ENCODE peak calls at places on chromosomes 4 and X, in seven cellular contexts. A, T, M, L, V, X and J are unnamed samples.

GRCh38 chrX:110557864-110558263 is 199.2 kb downstream of the RTL9 start:
- DNase-seq in A (no peak), T (no peak), M (no peak), L (no peak), V (no peak), X (no peak), J (no peak)

GRCh38 chr4:156146581-156146980 is 192.9 kb upstream of the CTSO start:
- DNase-seq in A (no peak), T (no peak), M (no peak), L (no peak), V (no peak), X (no peak), J (no peak)

GRCh38 chr4:184805462-184806245 is 20.1 kb downstream of the ACSL1 start:
- DNase-seq in A (peak; percentile 88), T (no peak), M (no peak), L (no peak), V (peak; percentile 76), X (peak; percentile 61), J (peak; percentile 44)

GRCh38 chr4:122243785-122244184 is 91.7 kb downstream of the BLTP1 start:
- DNase-seq in A (no peak), T (no peak), M (no peak), L (no peak), V (no peak), X (no peak), J (no peak)

GRCh38 chrX:123743312-123743711 is 10.5 kb upstream of the THOC2 start:
- DNase-seq in A (no peak), T (no peak), M (no peak), L (no peak), V (no peak), X (no peak), J (no peak)

GRCh38 chr4:186789671-186790070 is 66.0 kb upstream of the FAT1 start:
- DNase-seq in A (no peak), T (peak; percentile 29), M (no peak), L (no peak), V (no peak), X (no peak), J (no peak)

GRCh38 chr4:185143596-185143969 is 517 bp downstream of the SLC25A4 start:
- DNase-seq in A (peak; percentile 80), T (peak; percentile 11), M (peak; percentile 26), L (peak; percentile 33), V (no peak), X (peak; percentile 44), J (no peak)

GRCh38 chr4:168612435-168613139 is 115.7 kb downstream of the PALLD start:
- DNase-seq in A (no peak), T (peak; percentile 54), M (no peak), L (peak; percentile 6), V (no peak), X (peak; percentile 79), J (no peak)

GRCh38 chr4:151359576-151359975 is 34.2 kb upstream of the SH3D19 start:
- DNase-seq in A (no peak), T (no peak), M (no peak), L (no peak), V (no peak), X (peak; percentile 7), J (no peak)

GRCh38 chr4:154582723-154583122 is 7.8 kb downstream of the FGA start:
- DNase-seq in A (no peak), T (no peak), M (no peak), L (no peak), V (no peak), X (no peak), J (no peak)

GRCh38 chr4:20254517-20255250 is 3.0 kb downstream of the SLIT2 start:
- DNase-seq in A (peak; percentile 27), T (peak; percentile 44), M (no peak), L (no peak), V (peak; percentile 45), X (no peak), J (peak; percentile 46)

GRCh38 chr4:110163327-110164070 is 34.9 kb downstream of the ELOVL6 start:
- DNase-seq in A (no peak), T (peak; percentile 80), M (no peak), L (no peak), V (no peak), X (peak; percentile 33), J (no peak)

GRCh38 chr4:76640252-76640925 is 205.4 kb downstream of the SHROOM3 start:
- DNase-seq in A (no peak), T (no peak), M (no peak), L (no peak), V (no peak), X (peak; percentile 73), J (no peak)

GRCh38 chr4:99722662-99723061 is 65.0 kb upstream of the C4orf54 start:
- DNase-seq in A (no peak), T (no peak), M (no peak), L (no peak), V (no peak), X (no peak), J (no peak)

GRCh38 chrX:41026326-41027136 is 58.7 kb upstream of the USP9X start:
- DNase-seq in A (no peak), T (no peak), M (no peak), L (no peak), V (no peak), X (no peak), J (no peak)

GRCh38 chr4:95142877-95143412 is 385.2 kb downstream of the BMPR1B start:
- DNase-seq in A (no peak), T (no peak), M (no peak), L (no peak), V (no peak), X (no peak), J (no peak)
- TF ChIP-seq CTCF in A (no peak), T (no peak), M (no peak), L (no peak), V (no peak), X (no peak), J (no peak)

DNA sequence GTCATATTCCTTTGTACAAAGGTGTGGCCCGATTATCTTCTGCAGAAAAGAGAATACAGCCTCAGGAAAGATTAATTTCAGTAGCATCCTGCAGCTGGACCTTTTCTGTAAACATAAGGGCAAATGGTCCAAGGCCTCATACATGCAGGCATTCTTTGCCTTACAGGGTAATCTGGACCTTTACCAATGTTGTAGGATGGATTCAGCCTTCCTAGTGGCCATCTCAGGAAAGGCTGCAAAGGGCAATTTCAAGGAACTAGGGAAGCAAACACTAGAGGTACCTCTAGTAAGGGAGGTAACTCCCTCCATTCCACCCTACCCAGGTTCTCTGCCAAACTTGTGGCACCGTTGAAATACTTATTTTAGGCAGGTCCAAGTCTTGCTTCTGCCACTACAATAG is 43.0 kb downstream of the UGT2B28 start:
- DNase-seq in A (no peak), T (no peak), M (no peak), L (no peak), V (no peak), X (no peak), J (no peak)
- TF ChIP-seq CTCF in A (no peak), T (no peak), M (no peak), L (no peak), V (no peak), X (no peak), J (no peak)

DNA sequence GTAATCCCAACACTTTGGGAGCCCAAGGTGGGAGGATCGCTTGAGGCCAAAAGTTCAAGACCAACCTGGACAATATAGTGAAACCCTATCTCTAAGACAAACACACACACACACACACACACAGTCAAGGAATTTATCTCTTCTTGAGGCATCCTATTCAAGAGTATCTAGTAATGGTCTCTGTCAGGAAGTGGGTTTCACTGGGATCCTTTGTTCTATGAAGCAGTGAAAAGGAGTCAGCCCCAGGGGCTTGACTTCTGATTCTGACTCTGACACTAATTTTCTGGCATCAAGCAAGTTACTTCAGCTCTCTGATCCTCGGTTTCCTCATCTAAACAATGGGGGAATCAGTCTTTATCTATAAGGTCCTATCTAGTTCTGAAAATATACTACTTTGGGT is 34.8 kb downstream of the UTP14A start:
- DNase-seq in A (no peak), T (no peak), M (no peak), L (no peak), V (no peak), X (no peak), J (no peak)
- TF ChIP-seq CTCF in A (no peak), T (no peak), M (no peak), L (no peak), V (no peak), X (no peak), J (no peak)

GRCh38 chrX:114075073-114075673 is 508.7 kb upstream of the HTR2C start:
- DNase-seq in A (no peak), T (no peak), M (no peak), L (no peak), V (no peak), X (no peak), J (no peak)
- TF ChIP-seq CTCF in A (peak; percentile 29), T (peak; percentile 33), M (no peak), L (no peak), V (no peak), X (peak; percentile 29), J (no peak)

GRCh38 chr4:26475716-26476115 is 14.6 kb downstream of the CCKAR start:
- DNase-seq in A (no peak), T (no peak), M (no peak), L (no peak), V (no peak), X (no peak), J (no peak)

GRCh38 chr4:26476545-26476944 is 13.7 kb downstream of the CCKAR start:
- DNase-seq in A (no peak), T (no peak), M (no peak), L (no peak), V (no peak), X (no peak), J (no peak)

GRCh38 chr4:26474551-26474950 is 15.7 kb downstream of the CCKAR start:
- DNase-seq in A (no peak), T (no peak), M (no peak), L (no peak), V (no peak), X (no peak), J (no peak)

GRCh38 chr4:26473893-26474292 is 16.4 kb downstream of the CCKAR start:
- DNase-seq in A (no peak), T (no peak), M (no peak), L (no peak), V (no peak), X (no peak), J (no peak)

DNA sequence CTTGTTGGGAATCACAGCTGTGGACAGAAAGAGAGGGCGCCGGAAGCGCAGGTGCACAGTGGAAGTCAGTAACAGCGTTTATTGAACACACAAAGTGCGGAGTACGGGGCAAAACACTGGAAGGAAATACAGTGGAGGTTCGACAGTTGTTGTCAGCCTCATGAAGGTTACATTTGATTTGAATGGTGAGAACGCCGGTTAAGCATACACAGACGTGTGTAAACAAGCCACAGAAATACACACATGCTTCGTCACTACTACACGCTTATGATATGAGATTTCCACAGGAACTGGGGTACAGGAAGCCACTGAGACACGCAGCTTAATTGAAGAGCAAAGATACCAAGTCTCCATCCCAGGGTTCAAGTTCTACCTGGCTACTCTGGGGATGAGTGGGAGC is 12.0 kb downstream of the CCKAR start:
- DNase-seq in A (no peak), T (no peak), M (no peak), L (no peak), V (no peak), X (no peak), J (no peak)
- TF ChIP-seq CTCF in A (no peak), T (no peak), M (no peak), L (no peak), V (no peak), X (no peak), J (no peak)

DNA sequence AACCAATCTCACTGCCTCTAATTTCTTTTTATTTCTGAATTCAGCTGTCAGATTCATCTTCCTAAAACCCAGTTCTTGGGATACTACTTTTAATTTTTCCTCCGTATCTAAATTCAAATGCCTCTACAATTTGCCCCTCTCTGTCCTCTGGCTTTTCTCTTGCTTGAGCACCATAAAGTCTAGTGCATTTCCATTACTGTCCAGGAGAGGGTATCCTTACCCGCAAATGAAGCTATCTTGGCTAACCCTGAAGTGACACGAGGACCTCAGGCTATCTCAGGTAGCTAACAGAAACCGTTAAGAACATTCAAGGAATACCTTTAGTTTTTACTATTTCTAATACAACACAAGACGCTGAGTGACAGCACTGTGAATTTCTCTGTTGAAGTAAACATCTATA is 49.4 kb upstream of the PRR32 start:
- DNase-seq in A (no peak), T (no peak), M (no peak), L (peak; percentile 40), V (no peak), X (peak; percentile 57), J (no peak)
- TF ChIP-seq CTCF in A (peak; percentile 38), T (no peak), M (no peak), L (peak; percentile 44), V (no peak), X (peak; percentile 62), J (no peak)